ENCODE peak calls at places on chromosomes 11 and 22, in four cellular contexts. R is A549, I is HepG2, A is GM12878. Y is an unnamed sample.
A peak's percentile ranks its signal among the peaks of the same experiment; 100 is the strongest.

GRCh38 chr11:109362059-109362458 is 59.9 kb upstream of the C11orf87 start:
- DNase-seq in R (no peak), I (no peak), A (no peak), Y (no peak)

GRCh38 chr11:25484225-25484624 is 847.7 kb upstream of the ANO3 start:
- DNase-seq in R (no peak), I (no peak), A (no peak), Y (no peak)

GRCh38 chr11:122095950-122096942 is 19.8 kb downstream of the BLID start:
- DNase-seq in R (no peak), I (no peak), A (no peak), Y (no peak)

GRCh38 chr11:63250162-63251050 is 7.0 kb upstream of the SLC22A25 start:
- DNase-seq in R (no peak), I (peak; percentile 91), A (no peak), Y (no peak)

GRCh38 chr11:102313225-102313940 is 3.9 kb upstream of the BIRC3 start:
- DNase-seq in R (peak; percentile 8), I (no peak), A (no peak), Y (no peak)

GRCh38 chr22:23520875-23521441 is 59.1 kb downstream of the IGLL1 start:
- DNase-seq in R (peak; percentile 20), I (peak; percentile 55), A (no peak), Y (peak; percentile 33)

GRCh38 chr11:14336507-14337503 is 22.2 kb downstream of the RRAS2 start:
- DNase-seq in R (peak; percentile 85), I (peak; percentile 85), A (no peak), Y (peak; percentile 25)

GRCh38 chr11:79439430-79439892 is 1.4 kb downstream of the TENM4 start:
- DNase-seq in R (no peak), I (no peak), A (no peak), Y (no peak)

GRCh38 chr22:35154937-35155387 is 89.0 kb downstream of the ISX start:
- DNase-seq in R (peak; percentile 64), I (peak; percentile 56), A (no peak), Y (peak; percentile 70)

GRCh38 chr22:38490915-38491314 is 15.2 kb downstream of the DDX17 start:
- DNase-seq in R (peak; percentile 40), I (peak; percentile 83), A (no peak), Y (no peak)

GRCh38 chr11:62611705-62612365 is 740 bp downstream of the EML3 start:
- DNase-seq in R (peak; percentile 48), I (no peak), A (no peak), Y (peak; percentile 53)

GRCh38 chr11:29448246-29448877 is 568.5 kb downstream of the KCNA4 start:
- DNase-seq in R (peak; percentile 22), I (no peak), A (no peak), Y (peak; percentile 8)

GRCh38 chr11:116506446-116506845 is 266.3 kb downstream of the BUD13 start:
- DNase-seq in R (no peak), I (no peak), A (no peak), Y (no peak)

GRCh38 chr11:36254739-36255138 is 34.5 kb downstream of the COMMD9 start:
- DNase-seq in R (peak; percentile 18), I (no peak), A (no peak), Y (no peak)

GRCh38 chr11:47433991-47434786 is 8.0 kb upstream of the PSMC3 start:
- DNase-seq in R (no peak), I (no peak), A (no peak), Y (no peak)

GRCh38 chr11:62715150-62716130 is 8.0 kb downstream of the GNG3 start:
- DNase-seq in R (no peak), I (no peak), A (no peak), Y (no peak)

GRCh38 chr11:67268036-67268683 is 1.9 kb downstream of the GRK2 start:
- DNase-seq in R (no peak), I (no peak), A (peak; percentile 78), Y (no peak)

GRCh38 chr11:65658174-65659021 is 4.3 kb downstream of the RELA start:
- DNase-seq in R (no peak), I (no peak), A (no peak), Y (no peak)

GRCh38 chr11:35289821-35290220 is 129.5 kb downstream of the SLC1A2 start:
- DNase-seq in R (no peak), I (no peak), A (no peak), Y (no peak)

GRCh38 chr22:25404923-25405853 is 159.3 kb upstream of the GRK3 start:
- DNase-seq in R (peak; percentile 42), I (peak; percentile 13), A (no peak), Y (peak; percentile 83)

GRCh38 chr22:22810018-22810427 is 77.6 kb upstream of the IGLL5 start:
- DNase-seq in R (peak; percentile 46), I (peak; percentile 50), A (no peak), Y (peak; percentile 98)

GRCh38 chr11:69141742-69142141 is 14.0 kb upstream of the SMIM38 start:
- DNase-seq in R (no peak), I (no peak), A (no peak), Y (no peak)

GRCh38 chr11:62108017-62108750 is 15.6 kb upstream of the INCENP start:
- DNase-seq in R (peak; percentile 74), I (peak; percentile 65), A (peak; percentile 11), Y (peak; percentile 49)

GRCh38 chr11:28713850-28714249 is 605.7 kb downstream of the METTL15 start:
- DNase-seq in R (peak; percentile 87), I (no peak), A (no peak), Y (no peak)

GRCh38 chr11:79600747-79601146 is 159.9 kb upstream of the TENM4 start:
- DNase-seq in R (no peak), I (no peak), A (no peak), Y (no peak)

GRCh38 chr11:117337061-117337460 is 9.4 kb downstream of the CEP164 start:
- DNase-seq in R (no peak), I (no peak), A (no peak), Y (no peak)

GRCh38 chr11:132358573-132358953 is 988.1 kb downstream of the NTM start:
- DNase-seq in R (no peak), I (no peak), A (no peak), Y (no peak)

GRCh38 chr11:62757846-62758788 is 3.3 kb upstream of the POLR2G start:
- DNase-seq in R (no peak), I (no peak), A (no peak), Y (no peak)

GRCh38 chr11:132103006-132103405 is 732.6 kb downstream of the NTM start:
- DNase-seq in R (no peak), I (no peak), A (no peak), Y (no peak)

DNA sequence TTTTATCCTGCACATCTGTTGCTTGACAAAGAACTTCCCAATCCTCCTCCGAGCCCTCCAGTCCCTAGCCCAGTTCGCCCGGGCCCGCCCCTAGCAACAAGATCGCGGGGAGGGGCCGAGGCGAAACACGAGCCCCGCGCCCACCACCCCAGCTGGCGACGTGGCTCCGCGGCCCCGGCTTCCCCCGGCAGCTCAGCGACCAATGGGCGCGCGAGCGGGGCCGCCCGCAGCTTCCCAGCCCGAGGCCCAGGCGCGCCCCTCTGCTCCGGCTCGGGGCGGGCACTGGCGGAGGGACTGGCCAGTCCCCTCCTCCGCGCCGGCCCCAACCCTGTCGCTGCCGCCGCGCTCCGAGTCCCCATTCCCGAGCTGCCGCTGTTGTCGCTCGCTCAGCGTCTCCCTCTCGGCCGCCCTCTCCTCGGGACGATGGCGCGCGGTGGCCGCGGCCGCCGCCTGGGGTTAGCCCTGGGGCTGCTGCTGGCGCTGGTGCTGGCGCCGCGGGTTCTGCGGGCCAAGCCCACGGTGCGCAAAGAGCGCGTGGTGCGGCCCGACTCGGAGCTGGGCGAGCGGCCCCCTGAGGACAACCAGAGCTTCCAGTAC is at the start of gene RCN1:
- DNase-seq in R (peak; percentile 66), I (peak; percentile 13), A (no peak), Y (peak; percentile 17)
- TF ChIP-seq JUNB in R (no peak), I (no peak), A (no peak), Y (no peak)

GRCh38 chr11:80846442-80846841 is 1405.6 kb upstream of the TENM4 start:
- DNase-seq in R (no peak), I (no peak), A (no peak), Y (no peak)

GRCh38 chr11:80843266-80843974 is 1402.6 kb upstream of the TENM4 start:
- DNase-seq in R (no peak), I (no peak), A (peak; percentile 39), Y (no peak)

GRCh38 chr11:80849253-80849652 is 1408.4 kb upstream of the TENM4 start:
- DNase-seq in R (no peak), I (no peak), A (peak; percentile 51), Y (no peak)

GRCh38 chr11:80844110-80844509 is 1403.3 kb upstream of the TENM4 start:
- DNase-seq in R (no peak), I (no peak), A (no peak), Y (no peak)

GRCh38 chr11:80846979-80847378 is 1406.1 kb upstream of the TENM4 start:
- DNase-seq in R (no peak), I (no peak), A (peak; percentile 67), Y (no peak)
- TF ChIP-seq MAX in R (no peak), I (no peak), A (no peak), Y (no peak)

GRCh38 chr22:50000587-50001387 is 11.8 kb downstream of the IL17REL start:
- DNase-seq in R (no peak), I (no peak), A (no peak), Y (no peak)

GRCh38 chr22:49998718-49999062 is 13.9 kb downstream of the IL17REL start:
- DNase-seq in R (no peak), I (no peak), A (no peak), Y (no peak)

GRCh38 chr22:49997932-49998717 is 14.4 kb downstream of the IL17REL start:
- DNase-seq in R (no peak), I (no peak), A (no peak), Y (no peak)

GRCh38 chr22:49999901-50000586 is 12.5 kb downstream of the IL17REL start:
- DNase-seq in R (no peak), I (no peak), A (no peak), Y (no peak)

DNA sequence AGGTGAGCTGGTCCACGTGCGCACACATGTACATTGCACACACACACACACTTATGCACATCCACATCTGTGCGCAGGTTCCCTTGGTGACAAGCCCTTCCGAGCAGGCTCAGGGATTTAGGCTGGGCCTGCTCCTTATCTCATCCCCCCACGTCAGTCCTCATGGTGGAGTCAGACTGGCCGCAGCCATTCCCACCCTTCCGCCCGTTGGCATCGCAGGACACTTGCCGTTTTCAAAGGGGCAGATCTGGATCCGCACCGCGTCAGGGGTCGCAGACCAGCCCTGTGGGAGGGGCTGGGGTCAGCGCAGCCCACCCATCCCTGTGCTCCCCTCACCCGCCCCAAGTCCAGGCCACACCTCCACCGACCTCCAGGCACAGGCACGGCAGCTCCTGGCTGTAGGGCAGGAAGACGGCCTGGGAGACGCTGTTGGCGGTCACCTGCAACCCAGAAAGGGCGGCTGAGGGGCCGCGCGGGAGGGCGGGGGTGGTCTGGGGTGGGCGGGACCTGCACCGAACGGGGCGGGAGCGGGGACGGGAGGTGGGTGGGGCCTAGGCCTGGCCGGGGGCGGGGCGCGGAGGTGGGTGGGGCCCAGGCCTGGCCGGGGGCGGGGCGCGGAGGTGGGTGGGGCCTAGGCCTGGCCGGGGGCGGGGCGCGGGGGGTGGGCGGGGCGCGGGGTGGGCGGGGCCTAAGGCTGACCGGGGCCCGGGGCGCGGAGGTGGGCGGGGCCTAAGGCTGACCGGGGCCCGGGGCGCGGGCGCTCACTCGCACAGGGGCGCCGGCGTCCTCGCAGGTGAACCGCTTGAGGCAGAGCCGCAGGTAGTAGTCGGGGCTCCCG is 13.3 kb downstream of the IL17REL start:
- DNase-seq in R (no peak), I (no peak), A (no peak), Y (peak; percentile 91)
- TF ChIP-seq JUNB in R (no peak), I (no peak), A (no peak), Y (no peak)

GRCh38 chr11:113805640-113806039 is 26.0 kb downstream of the CLDN25 start:
- DNase-seq in R (no peak), I (no peak), A (no peak), Y (no peak)

GRCh38 chr11:113802621-113803020 is 23.0 kb downstream of the CLDN25 start:
- DNase-seq in R (no peak), I (no peak), A (no peak), Y (no peak)

GRCh38 chr11:113806403-113806802 is 26.8 kb downstream of the CLDN25 start:
- DNase-seq in R (peak; percentile 35), I (peak; percentile 64), A (no peak), Y (peak; percentile 51)
- TF ChIP-seq MAX in R (no peak), I (no peak), A (no peak), Y (no peak)

Y was measured in K562.